ENCODE peak calls at places on chromosomes 5 and 9, in six cellular contexts. D, K, Z, U, V and E are unnamed samples.
A peak's percentile ranks its signal among the peaks of the same experiment; 100 is the strongest.

GRCh38 chr5:96247097-96247675 is 185.9 kb downstream of the PCSK1 start:
- DNase-seq in K (no peak), V (no peak), U (no peak), D (peak; percentile 95), Z (peak; percentile 26), E (no peak)

GRCh38 chr5:31235381-31235780 is 41.9 kb downstream of the CDH6 start:
- DNase-seq in V (no peak), D (peak; percentile 6), K (no peak), U (no peak), Z (no peak), E (peak; percentile 5)

GRCh38 chr5:127909078-127909477 is 174.5 kb upstream of the SLC12A2 start:
- DNase-seq in K (no peak), U (peak; percentile 27), D (peak; percentile 55), V (no peak), Z (no peak), E (no peak)

GRCh38 chr9:89177021-89177400 is 1.6 kb downstream of the SHC3 start:
- DNase-seq in V (no peak), U (peak; percentile 50), K (no peak), D (peak; percentile 36), Z (no peak), E (no peak)

GRCh38 chr5:172399336-172399735 is 55.0 kb downstream of the SH3PXD2B start:
- DNase-seq in U (no peak), V (no peak), Z (no peak), K (no peak), D (no peak), E (no peak)

GRCh38 chr9:133954862-133955529 is 37.1 kb downstream of the VAV2 start:
- DNase-seq in D (no peak), V (no peak), K (no peak), U (no peak), Z (no peak), E (no peak)

GRCh38 chr5:94045839-94046782 is 304.7 kb upstream of the POU5F2 start:
- DNase-seq in K (no peak), V (no peak), U (no peak), D (no peak), Z (no peak), E (no peak)

GRCh38 chr5:17258429-17258828 is 41.0 kb downstream of the BASP1 start:
- DNase-seq in U (peak; percentile 25), D (peak; percentile 20), Z (no peak), V (no peak), K (no peak), E (no peak)

GRCh38 chr5:163915481-163915961 is 410.1 kb downstream of the MAT2B start:
- DNase-seq in Z (no peak), K (peak; percentile 8), D (no peak), V (no peak), U (no peak), E (peak; percentile 5)

GRCh38 chr5:98433673-98434072 is 339.8 kb upstream of the RGMB start:
- DNase-seq in U (no peak), V (no peak), K (no peak), D (peak; percentile 24), Z (no peak), E (no peak)

GRCh38 chr5:100776244-100776643 is 126.8 kb downstream of the ST8SIA4 start:
- DNase-seq in K (no peak), U (no peak), D (peak; percentile 43), V (no peak), Z (no peak), E (no peak)

GRCh38 chr5:76177974-76178373 is 94.8 kb downstream of the SV2C start:
- DNase-seq in U (no peak), V (no peak), Z (no peak), K (no peak), D (no peak), E (no peak)

GRCh38 chr5:82100303-82101077 is 128.7 kb downstream of the ATG10 start:
- DNase-seq in K (no peak), D (no peak), V (no peak), Z (no peak), U (no peak), E (no peak)

GRCh38 chr9:3676766-3677165 is 151.0 kb upstream of the RFX3 start:
- DNase-seq in U (no peak), K (no peak), V (no peak), D (no peak), Z (no peak), E (no peak)

GRCh38 chr5:168477060-168477459 is 9.2 kb upstream of the RARS1 start:
- DNase-seq in U (peak; percentile 57), Z (no peak), K (no peak), D (peak; percentile 80), V (no peak), E (no peak)

GRCh38 chr5:178429541-178430186 is 160.5 kb downstream of the COL23A1 start:
- DNase-seq in U (no peak), Z (peak; percentile 58), K (no peak), V (no peak), D (no peak), E (no peak)

DNA sequence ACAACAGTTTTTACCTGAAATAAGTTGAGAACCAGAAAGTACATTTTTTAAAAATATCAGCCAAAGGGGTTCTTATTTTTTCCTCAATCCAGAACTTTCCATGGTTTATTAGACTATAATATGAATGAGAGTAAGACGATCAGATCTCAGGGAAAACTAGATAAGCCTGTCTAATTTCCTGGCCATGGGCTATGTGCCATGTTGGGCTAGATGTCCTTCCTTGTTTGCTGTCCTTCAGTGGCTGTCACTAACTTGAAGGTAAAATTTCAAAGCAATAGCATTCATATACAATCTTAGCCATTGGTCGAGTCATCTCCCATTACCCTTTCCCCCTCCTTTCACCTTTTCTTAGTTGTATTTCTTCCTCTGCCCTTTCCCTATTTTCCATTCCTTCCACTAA is 179.5 kb upstream of the PPP1R2B start:
- DNase-seq in K (no peak), V (no peak), D (no peak), U (no peak), Z (no peak), E (no peak)
- TF ChIP-seq CTCF in K (no peak), V (no peak), D (no peak), U (no peak), Z (no peak), E (no peak)

GRCh38 chr9:100581081-100581480 is 3.2 kb downstream of the CAVIN4 start:
- DNase-seq in D (no peak), U (no peak), V (no peak), Z (no peak), K (no peak), E (no peak)

GRCh38 chr9:100577776-100578448 is at the start of gene CAVIN4:
- DNase-seq in Z (no peak), U (peak; percentile 62), K (no peak), V (no peak), D (peak; percentile 53), E (no peak)

GRCh38 chr9:100580255-100580654 is 2.4 kb downstream of the CAVIN4 start:
- DNase-seq in Z (no peak), K (no peak), V (no peak), U (no peak), D (no peak), E (no peak)

GRCh38 chr9:100578610-100579009 is 731 bp downstream of the CAVIN4 start:
- DNase-seq in Z (no peak), U (no peak), V (no peak), D (no peak), K (no peak), E (no peak)

DNA sequence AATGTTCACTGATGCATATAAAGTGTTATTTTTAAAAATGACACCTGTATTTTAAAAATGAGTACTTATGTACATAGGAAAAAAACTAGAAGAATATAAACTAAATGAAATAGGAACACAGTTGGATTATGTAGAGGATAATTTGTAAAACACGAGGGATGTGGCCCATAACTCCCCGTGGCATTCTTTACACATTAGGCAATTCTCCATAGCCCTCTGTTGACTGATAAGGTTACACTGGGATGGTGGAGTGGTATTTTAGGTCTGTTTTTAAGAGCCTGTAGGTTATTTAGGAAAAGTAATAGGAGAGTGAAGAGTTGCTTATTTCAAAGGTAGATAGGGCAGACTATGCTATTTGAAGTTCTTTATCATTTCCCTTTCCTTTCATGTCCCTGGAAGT is 1.8 kb downstream of the CAVIN4 start:
- DNase-seq in Z (no peak), K (no peak), U (peak; percentile 41), D (no peak), V (no peak), E (no peak)
- H3K4me3 ChIP-seq in Z (no peak overlapping the region), K (no peak overlapping the region), U (no peak overlapping the region), D (no peak overlapping the region), V (no peak overlapping the region), E (no peak overlapping the region)

GRCh38 chr5:132237141-132237540 is 9.5 kb upstream of the P4HA2 start:
- DNase-seq in U (no peak), K (no peak), V (no peak), D (peak; percentile 25), Z (no peak), E (no peak)
- TF ChIP-seq CTCF in U (peak; percentile 55), K (no peak), V (no peak), D (peak; percentile 41), Z (no peak), E (peak; percentile 5)

GRCh38 chr5:160165137-160166068 is 46.2 kb upstream of the PWWP2A start:
- DNase-seq in K (peak; percentile 15), D (peak; percentile 99), Z (peak; percentile 89), V (peak; percentile 89), U (peak; percentile 99), E (peak; percentile 94)

GRCh38 chr5:160166973-160167622 is 47.8 kb upstream of the PWWP2A start:
- DNase-seq in Z (no peak), K (no peak), D (no peak), V (no peak), U (no peak), E (no peak)

GRCh38 chr5:160169326-160169725 is 50.1 kb upstream of the PWWP2A start:
- DNase-seq in D (peak; percentile 89), K (no peak), Z (no peak), U (peak; percentile 94), V (no peak), E (peak; percentile 91)

GRCh38 chr5:160167623-160168165 is 48.4 kb upstream of the PWWP2A start:
- DNase-seq in D (no peak), K (no peak), U (no peak), Z (no peak), V (no peak), E (no peak)

GRCh38 chr5:160166069-160166972 is 47.1 kb upstream of the PWWP2A start:
- DNase-seq in K (no peak), V (no peak), Z (no peak), U (no peak), D (no peak), E (no peak)
- H3K4me3 ChIP-seq in K (no peak overlapping the region), V (no peak overlapping the region), Z (no peak overlapping the region), U (no peak overlapping the region), D (peak overlapping the region; percentile 6), E (no peak overlapping the region)

GRCh38 chr5:116063950-116064349 is 20.9 kb upstream of the COMMD10 start:
- DNase-seq in U (no peak), Z (no peak), D (peak; percentile 22), V (no peak), K (no peak), E (no peak)

GRCh38 chr5:116058346-116058936 is 26.2 kb downstream of the ARL14EPL start:
- DNase-seq in K (no peak), Z (no peak), U (no peak), V (no peak), D (no peak), E (no peak)

GRCh38 chr5:116068028-116068632 is 16.7 kb upstream of the COMMD10 start:
- DNase-seq in K (no peak), Z (no peak), U (peak; percentile 53), D (peak; percentile 60), V (peak; percentile 52), E (peak; percentile 19)

DNA sequence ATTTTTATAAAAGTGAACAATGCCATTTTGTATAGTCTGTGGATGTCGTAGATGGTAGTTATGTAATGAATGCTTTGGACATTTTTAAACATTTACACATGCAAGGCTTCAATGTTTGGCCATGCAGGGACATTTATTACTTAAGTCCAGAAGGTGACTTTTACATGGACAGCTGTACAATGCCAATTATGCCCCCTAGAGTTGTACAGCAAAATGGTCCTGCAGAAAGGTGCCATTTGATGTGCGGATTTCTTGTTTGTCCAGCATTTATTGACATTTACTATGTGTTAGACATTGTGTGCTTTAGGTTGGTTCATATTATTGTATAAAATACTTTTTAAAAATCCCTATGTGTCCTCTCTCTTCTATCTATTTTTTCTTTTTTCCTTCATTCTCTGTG is 22.5 kb upstream of the COMMD10 start:
- DNase-seq in D (no peak), Z (no peak), U (no peak), V (no peak), K (no peak), E (no peak)
- TF ChIP-seq CTCF in D (no peak), Z (no peak), U (no peak), V (no peak), K (no peak), E (no peak)